ENCODE peak calls at places on chromosomes 1 and 21, in four cellular contexts. Z is body of pancreas, B is spleen, F is right lobe of liver. I is an unnamed sample.

GRCh38 chr21:39313457-39314154 is at the start of gene BRWD1:
- DNase-seq in Z (peak), B (peak), F (peak), I (peak)

GRCh38 chr1:202627841-202628565 is 82.3 kb downstream of the SYT2 start:
- DNase-seq in Z (no peak), B (peak), F (no peak), I (no peak)

GRCh38 chr1:228548788-228549187 is 61.6 kb downstream of the RNF187 start:
- DNase-seq in Z (no peak), B (peak), F (no peak), I (no peak)

GRCh38 chr1:208709981-208710380 is 465.8 kb upstream of the PLXNA2 start:
- DNase-seq in Z (no peak), B (no peak), F (no peak), I (no peak)

GRCh38 chr21:29130234-29130993 is at the start of gene MAP3K7CL:
- DNase-seq in Z (peak), B (no peak), F (no peak), I (peak)

GRCh38 chr1:40673452-40673851 is 8.0 kb upstream of the RIMS3 start:
- DNase-seq in Z (no peak), B (no peak), F (no peak), I (no peak)

GRCh38 chr1:226677121-226678020 is 61.7 kb downstream of the ITPKB start:
- DNase-seq in Z (peak), B (peak), F (no peak), I (peak)

GRCh38 chr1:20202166-20202565 is 15.8 kb upstream of the PLA2G2C start:
- DNase-seq in Z (no peak), B (no peak), F (no peak), I (no peak)

GRCh38 chr1:216015116-216015515 is 408.1 kb downstream of the USH2A start:
- DNase-seq in Z (no peak), B (no peak), F (no peak), I (no peak)

GRCh38 chr1:94723899-94724298 is 96.3 kb upstream of the SLC44A3 start:
- DNase-seq in Z (no peak), B (no peak), F (no peak), I (no peak)

GRCh38 chr21:43206231-43207042 is 37.6 kb downstream of the CRYAA start:
- DNase-seq in Z (no peak), B (peak), F (peak), I (no peak)

GRCh38 chr1:215425135-215425534 is 142.0 kb upstream of the KCTD3 start:
- DNase-seq in Z (no peak), B (no peak), F (no peak), I (no peak)

GRCh38 chr1:187817782-187818181 is 989.0 kb downstream of the PLA2G4A start:
- DNase-seq in Z (no peak), B (no peak), F (peak), I (no peak)

GRCh38 chr1:196462101-196462500 is 146.1 kb downstream of the KCNT2 start:
- DNase-seq in Z (no peak), B (no peak), F (no peak), I (no peak)

GRCh38 chr1:66791621-66792610 is 9.2 kb downstream of the INSL5 start:
- DNase-seq in Z (no peak), B (no peak), F (no peak), I (no peak)

GRCh38 chr1:62516600-62516999 is 79.8 kb downstream of the USP1 start:
- DNase-seq in Z (no peak), B (no peak), F (no peak), I (no peak)

GRCh38 chr1:15090373-15090772 is 63.2 kb upstream of the TMEM51 start:
- DNase-seq in Z (peak), B (peak), F (no peak), I (no peak)

GRCh38 chr1:60765204-60765603 is 317.2 kb upstream of the NFIA start:
- DNase-seq in Z (peak), B (no peak), F (no peak), I (no peak)

GRCh38 chr1:7042322-7043231 is 257.3 kb downstream of the CAMTA1 start:
- DNase-seq in Z (no peak), B (no peak), F (no peak), I (peak)

GRCh38 chr1:235079443-235079967 is 49.1 kb downstream of the TOMM20 start:
- DNase-seq in Z (peak), B (peak), F (peak), I (no peak)

GRCh38 chr1:236141447-236142357 is 637 bp upstream of the GPR137B start:
- DNase-seq in Z (peak), B (peak), F (no peak), I (peak)

GRCh38 chr21:35154788-35155187 is 105.7 kb upstream of the RUNX1 start:
- DNase-seq in Z (no peak), B (no peak), F (no peak), I (no peak)

GRCh38 chr1:168472244-168472643 is 71.6 kb downstream of the XCL2 start:
- DNase-seq in Z (no peak), B (no peak), F (no peak), I (no peak)

GRCh38 chr1:217076902-217077301 is 353.7 kb upstream of the ESRRG start:
- DNase-seq in Z (peak), B (no peak), F (no peak), I (no peak)

GRCh38 chr1:32765561-32766327 is 51.4 kb downstream of the YARS1 start:
- DNase-seq in Z (no peak), B (no peak), F (no peak), I (no peak)

GRCh38 chr1:30697977-30698376 is 25.4 kb downstream of the MATN1 start:
- DNase-seq in Z (no peak), B (no peak), F (no peak), I (peak)

GRCh38 chr1:25031601-25031965 is 101.5 kb upstream of the RUNX3 start:
- DNase-seq in Z (no peak), B (no peak), F (no peak), I (no peak)

GRCh38 chr1:162674018-162674608 is 41.8 kb downstream of the DDR2 start:
- DNase-seq in Z (no peak), B (no peak), F (no peak), I (no peak)

GRCh38 chr1:155127105-155127671 is 488 bp upstream of the EFNA1 start:
- DNase-seq in Z (peak), B (peak), F (peak), I (no peak)

GRCh38 chr1:235809949-235810348 is 56.8 kb downstream of the LYST start:
- DNase-seq in Z (no peak), B (no peak), F (no peak), I (no peak)

GRCh38 chr1:96236156-96236739 is 485.3 kb upstream of the PTBP2 start:
- DNase-seq in Z (peak), B (no peak), F (no peak), I (peak)

GRCh38 chr1:201676651-201677050 is 137.7 kb downstream of the NAV1 start:
- DNase-seq in Z (no peak), B (no peak), F (no peak), I (no peak)

GRCh38 chr1:91871994-91872393 is 14.0 kb downstream of the TGFBR3 start:
- DNase-seq in Z (no peak), B (no peak), F (no peak), I (no peak)

GRCh38 chr1:40362699-40363098 is 10.8 kb upstream of the SMAP2 start:
- DNase-seq in Z (no peak), B (no peak), F (no peak), I (peak)

GRCh38 chr1:109901508-109902145 is 9.0 kb upstream of the CSF1 start:
- DNase-seq in Z (peak), B (no peak), F (peak), I (no peak)

GRCh38 chr1:168918860-168919741 is 187.4 kb upstream of the ATP1B1 start:
- DNase-seq in Z (no peak), B (no peak), F (no peak), I (no peak)

GRCh38 chr1:100400332-100400933 is 48.1 kb downstream of the CDC14A start:
- DNase-seq in Z (peak), B (peak), F (peak), I (no peak)

GRCh38 chr1:170856455-170856854 is 78.9 kb upstream of the MROH9 start:
- DNase-seq in Z (no peak), B (no peak), F (no peak), I (no peak)

GRCh38 chr1:78145105-78145580 is 99.4 kb downstream of the GIPC2 start:
- DNase-seq in Z (peak), B (no peak), F (no peak), I (peak)

GRCh38 chr1:218363141-218363540 is 18.0 kb downstream of the TGFB2 start:
- DNase-seq in Z (no peak), B (no peak), F (no peak), I (no peak)

GRCh38 chr1:218362418-218363076 is 17.4 kb downstream of the TGFB2 start:
- DNase-seq in Z (no peak), B (no peak), F (no peak), I (no peak)

GRCh38 chr1:218357893-218358232 is 12.7 kb downstream of the TGFB2 start:
- DNase-seq in Z (no peak), B (no peak), F (no peak), I (no peak)

GRCh38 chr1:218364028-218364710 is 19.0 kb downstream of the TGFB2 start:
- DNase-seq in Z (no peak), B (no peak), F (no peak), I (no peak)

GRCh38 chr1:218361298-218362065 is 16.3 kb downstream of the TGFB2 start:
- DNase-seq in Z (no peak), B (no peak), F (no peak), I (no peak)
- TF ChIP-seq POLR2A in Z (no peak), B (no peak), F (no peak), I (no peak)

DNA sequence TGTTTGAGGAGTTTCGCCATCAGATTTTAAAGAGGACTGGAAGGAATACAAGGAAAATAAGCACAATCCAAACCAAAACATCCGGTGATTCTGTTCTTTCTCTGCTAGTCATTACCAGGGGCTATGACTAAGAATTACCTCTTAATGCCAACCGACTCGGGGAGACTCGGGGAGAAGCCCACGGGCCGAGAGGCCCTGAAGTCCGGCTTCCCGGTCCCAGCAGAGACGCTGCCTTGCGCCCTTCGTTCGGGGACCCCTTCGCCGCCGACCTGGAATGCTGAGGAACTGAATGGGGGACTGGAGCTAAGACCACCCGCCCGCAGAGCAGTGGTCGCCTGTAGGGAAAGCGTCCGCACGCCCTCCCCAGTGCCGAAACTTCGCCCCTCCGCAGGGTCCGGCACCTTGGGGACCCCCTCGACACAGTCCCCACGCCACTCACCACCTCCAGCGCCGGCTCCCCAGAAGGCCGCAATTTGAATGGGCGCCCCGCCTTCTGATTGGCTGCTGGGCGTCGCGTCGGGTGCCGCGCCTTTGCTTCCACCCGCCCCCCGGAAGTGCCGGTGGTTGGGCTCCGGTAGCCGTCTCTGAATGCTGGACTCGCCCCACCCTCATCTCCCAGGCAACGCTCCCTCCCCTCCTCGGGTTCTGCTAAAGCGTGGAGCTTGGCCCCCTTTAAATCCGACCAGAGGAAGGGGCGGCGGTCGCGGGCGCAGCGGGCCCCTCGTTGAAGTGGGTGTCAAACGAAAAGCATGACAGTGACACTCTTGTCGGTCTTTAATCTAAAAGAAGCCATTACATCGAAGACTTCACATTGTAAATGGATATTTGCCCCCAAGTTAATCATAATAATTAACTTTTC is at the start of gene KIF14:
- DNase-seq in Z (peak), B (peak), F (peak), I (peak)
- TF ChIP-seq POLR2A in Z (no peak), B (no peak), F (no peak), I (peak)

GRCh38 chr1:192260076-192260475 is 56.7 kb upstream of the RGS21 start:
- DNase-seq in Z (no peak), B (no peak), F (no peak), I (no peak)
- TF ChIP-seq POLR2A in Z (no peak), B (no peak), F (no peak), I (no peak)

DNA sequence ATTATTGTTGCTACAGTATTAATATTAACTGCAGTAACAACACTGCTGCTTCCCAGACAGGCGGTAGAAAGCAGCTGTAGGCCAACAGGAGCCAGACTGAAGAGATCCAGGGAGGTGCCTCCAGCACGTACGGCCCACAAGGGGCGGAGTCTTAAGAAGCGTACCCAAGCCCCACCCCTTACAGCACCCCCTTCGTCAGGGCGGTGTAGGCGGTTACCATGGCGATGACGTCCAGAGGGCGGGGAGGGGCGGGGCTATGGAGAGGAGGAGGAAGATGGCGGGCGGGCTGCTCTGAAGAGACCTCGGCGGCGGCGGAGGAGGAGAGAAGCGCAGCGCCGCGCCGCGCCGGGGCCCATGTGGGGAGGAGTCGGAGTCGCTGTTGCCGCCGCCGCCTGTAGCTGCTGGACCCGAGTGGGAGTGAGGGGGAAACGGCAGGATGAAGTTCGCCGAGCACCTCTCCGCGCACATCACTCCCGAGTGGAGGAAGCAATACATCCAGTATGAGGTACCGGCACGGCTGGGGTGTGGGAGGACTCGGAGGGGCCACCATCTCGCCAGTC is at the start of gene XPR1:
- DNase-seq in Z (peak), B (peak), F (peak), I (peak)
- TF ChIP-seq POLR2A in Z (peak), B (no peak), F (peak), I (peak)

I was measured in H54.